ENCODE peak calls at places on chromosome 7, in eight cellular contexts. K is uterus; Q is ovary; R is psoas muscle; G is CD8-positive, alpha-beta memory T cell; V is kidney; X is body of pancreas; O is heart right ventricle. T is an unnamed sample. For H3K9me3, the result is how much of the 10 kb centered on the place peaks cover.

GRCh38 chr7:13990984-13991790 is 1.7 kb upstream of the ETV1 start:
- DNase-seq in K (peak), Q (peak), R (peak), G (peak), V (peak), X (peak), O (peak), T (peak)

GRCh38 chr7:130649004-130649790 is 19.4 kb downstream of the COPG2 start:
- DNase-seq in K (no peak), Q (no peak), R (no peak), G (no peak), V (no peak), X (no peak), O (no peak), T (no peak)

GRCh38 chr7:36207451-36208291 is 54.6 kb downstream of the EEPD1 start:
- DNase-seq in K (peak), Q (peak), R (peak), G (peak), V (no peak), X (peak), O (peak), T (peak)

GRCh38 chr7:81776159-81776558 is 6.3 kb upstream of the HGF start:
- DNase-seq in K (no peak), Q (no peak), R (no peak), G (no peak), V (no peak), X (no peak), O (no peak), T (no peak)

GRCh38 chr7:159050703-159051102 is 94.0 kb downstream of the VIPR2 start:
- DNase-seq in K (no peak), Q (no peak), R (no peak), G (no peak), V (no peak), X (no peak), O (no peak), T (no peak)

GRCh38 chr7:83289396-83289993 is 126.8 kb upstream of the PCLO start:
- DNase-seq in K (no peak), Q (no peak), R (no peak), G (no peak), V (no peak), X (no peak), O (no peak), T (no peak)

GRCh38 chr7:159083001-159083697 is 61.5 kb downstream of the VIPR2 start:
- DNase-seq in K (no peak), Q (no peak), R (no peak), G (no peak), V (no peak), X (no peak), O (peak), T (no peak)

GRCh38 chr7:69780377-69780776 is 182.1 kb downstream of the AUTS2 start:
- DNase-seq in K (no peak), Q (no peak), R (no peak), G (no peak), V (no peak), X (no peak), O (no peak), T (no peak)

GRCh38 chr7:134473861-134474291 is 15.0 kb upstream of the AKR1B1 start:
- DNase-seq in K (no peak), Q (no peak), R (no peak), G (no peak), V (peak), X (no peak), O (no peak), T (no peak)

GRCh38 chr7:117312593-117312992 is 10.3 kb downstream of the WNT2 start:
- DNase-seq in K (no peak), Q (no peak), R (no peak), G (no peak), V (no peak), X (no peak), O (no peak), T (no peak)

GRCh38 chr7:89887489-89887888 is 266.8 kb upstream of the STEAP1 start:
- DNase-seq in K (no peak), Q (no peak), R (no peak), G (no peak), V (no peak), X (no peak), O (no peak), T (no peak)

GRCh38 chr7:37920619-37921339 is at the start of gene EPDR1:
- DNase-seq in K (peak), Q (peak), R (peak), G (peak), V (peak), X (peak), O (peak), T (peak)

GRCh38 chr7:93902777-93903423 is 3.5 kb upstream of the GNGT1 start:
- DNase-seq in K (no peak), Q (no peak), R (no peak), G (no peak), V (no peak), X (no peak), O (no peak), T (no peak)

GRCh38 chr7:155357573-155358041 is 59.9 kb downstream of the INSIG1 start:
- DNase-seq in K (no peak), Q (no peak), R (no peak), G (no peak), V (peak), X (no peak), O (no peak), T (no peak)

GRCh38 chr7:140593583-140593982 is 47.0 kb downstream of the DENND2A start:
- DNase-seq in K (no peak), Q (no peak), R (no peak), G (no peak), V (no peak), X (no peak), O (no peak), T (no peak)

GRCh38 chr7:159114096-159114495 is 30.6 kb downstream of the VIPR2 start:
- DNase-seq in K (peak), Q (no peak), R (no peak), G (no peak), V (no peak), X (peak), O (no peak), T (peak)

GRCh38 chr7:22195402-22195801 is 161.6 kb downstream of the RAPGEF5 start:
- DNase-seq in K (no peak), Q (no peak), R (no peak), G (no peak), V (no peak), X (no peak), O (no peak), T (no peak)

GRCh38 chr7:35874881-35875280 is 74.0 kb downstream of the SEPTIN7 start:
- DNase-seq in K (no peak), Q (no peak), R (no peak), G (no peak), V (no peak), X (no peak), O (no peak), T (no peak)

GRCh38 chr7:116598278-116598677 is 73.4 kb downstream of the CAV1 start:
- DNase-seq in K (no peak), Q (no peak), R (no peak), G (no peak), V (no peak), X (peak), O (no peak), T (no peak)

GRCh38 chr7:5552123-5552522 is 128.5 kb upstream of the TNRC18 start:
- DNase-seq in K (no peak), Q (no peak), R (no peak), G (no peak), V (no peak), X (no peak), O (no peak), T (no peak)

GRCh38 chr7:5550831-5551230 is 127.2 kb upstream of the TNRC18 start:
- DNase-seq in K (no peak), Q (no peak), R (no peak), G (no peak), V (no peak), X (no peak), O (no peak), T (no peak)

GRCh38 chr7:5546626-5547025 is 123.0 kb upstream of the TNRC18 start:
- DNase-seq in K (no peak), Q (no peak), R (peak), G (no peak), V (no peak), X (peak), O (peak), T (no peak)

GRCh38 chr7:5550385-5550784 is 126.8 kb upstream of the TNRC18 start:
- DNase-seq in K (no peak), Q (no peak), R (no peak), G (no peak), V (no peak), X (no peak), O (no peak), T (no peak)

DNA sequence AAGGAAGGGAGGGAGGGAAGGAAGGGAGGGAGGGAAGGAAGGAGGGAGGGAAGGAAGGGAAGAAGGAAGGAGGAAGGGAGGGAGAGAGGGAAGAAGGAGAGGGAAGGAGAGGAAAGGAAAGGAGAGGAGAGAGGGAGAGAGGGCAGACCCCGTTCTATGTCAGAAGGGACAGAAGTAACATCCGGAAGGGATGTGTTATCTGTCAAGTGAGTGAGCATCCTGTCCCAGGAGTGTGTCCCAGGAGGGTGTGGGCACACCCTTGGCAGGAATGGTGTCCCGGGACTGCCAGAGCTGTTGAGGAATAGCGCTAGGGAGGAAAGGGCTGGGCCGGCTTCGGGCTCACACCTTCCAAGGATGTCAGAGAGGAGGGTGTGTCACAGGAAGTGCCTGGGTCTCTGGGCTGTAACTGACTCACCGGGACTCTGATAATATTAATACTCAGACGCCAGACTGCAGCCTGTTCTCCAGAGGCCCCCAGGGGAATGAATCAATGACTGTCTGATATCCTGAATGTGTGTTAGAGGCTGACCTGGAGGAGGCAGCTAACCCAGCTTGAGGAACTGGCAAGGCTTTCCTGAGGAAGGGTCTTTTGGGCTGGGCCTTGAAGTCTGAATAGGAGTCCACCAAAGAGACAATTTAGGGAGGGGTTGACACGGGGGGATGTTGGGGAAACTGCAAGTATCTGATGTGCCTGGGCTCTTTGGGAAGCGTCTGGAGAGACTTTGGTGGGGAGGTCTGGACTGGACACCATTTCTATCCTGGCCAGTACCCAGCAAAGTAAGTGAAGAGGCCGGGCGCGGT is 125.7 kb upstream of the TNRC18 start:
- DNase-seq in K (no peak), Q (no peak), R (peak), G (no peak), V (no peak), X (no peak), O (no peak), T (peak)
- H3K27ac ChIP-seq in K (no peak), Q (no peak), R (no peak), G (no peak), V (no peak), X (no peak), O (no peak), T (no peak)

GRCh38 chr7:368651-369475 is 78.9 kb downstream of the FOXL3 start:
- DNase-seq in K (no peak), Q (no peak), R (peak), G (no peak), V (peak), X (peak), O (no peak), T (peak)
- H3K4me3 ChIP-seq in K (no peak), Q (no peak), R (no peak), G (no peak), V (no peak), X (no peak), O (no peak), T (no peak)

DNA sequence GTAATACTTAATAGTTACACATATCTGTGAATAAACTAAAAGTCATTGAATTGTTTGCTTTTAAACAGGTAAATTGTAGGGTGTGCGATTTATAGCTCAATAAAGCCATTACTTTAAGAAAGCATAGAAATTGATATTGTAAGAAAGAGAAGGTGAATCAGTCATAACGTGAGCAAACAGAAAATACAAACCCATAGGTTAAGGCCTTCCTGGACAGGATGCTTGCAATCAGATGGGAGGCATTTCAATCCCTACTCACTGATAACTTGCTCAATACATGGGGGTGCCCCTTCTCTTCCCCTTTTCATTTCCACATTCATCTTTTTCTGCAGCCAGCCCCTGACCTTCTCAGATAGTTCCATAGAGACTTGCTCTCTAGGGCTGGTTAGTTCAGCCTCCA is 12.4 kb downstream of the CHN2 start:
- DNase-seq in K (no peak), Q (no peak), R (no peak), G (no peak), V (no peak), X (no peak), O (no peak), T (no peak)
- H3K9me3 ChIP-seq in K (under half), Q (under half), R (under half), G (under half), V (under half), X (under half), O (under half), T (under half)

GRCh38 chr7:223118-223800 is 30.9 kb downstream of the FAM20C start:
- DNase-seq in K (no peak), Q (no peak), R (no peak), G (no peak), V (no peak), X (no peak), O (peak), T (no peak)
- H3K27ac ChIP-seq in K (no peak), Q (no peak), R (no peak), G (no peak), V (peak), X (no peak), O (no peak), T (no peak)

GRCh38 chr7:106863216-106863997 is 1.7 kb upstream of the PIK3CG start:
- DNase-seq in K (peak), Q (no peak), R (no peak), G (no peak), V (no peak), X (no peak), O (no peak), T (no peak)

GRCh38 chr7:106864298-106865081 is 592 bp upstream of the PIK3CG start:
- DNase-seq in K (no peak), Q (no peak), R (no peak), G (no peak), V (no peak), X (no peak), O (no peak), T (no peak)

GRCh38 chr7:106866298-106867281 is 1.5 kb downstream of the PIK3CG start:
- DNase-seq in K (no peak), Q (no peak), R (no peak), G (no peak), V (no peak), X (no peak), O (no peak), T (no peak)

GRCh38 chr7:106867641-106868351 is 2.7 kb downstream of the PIK3CG start:
- DNase-seq in K (no peak), Q (no peak), R (peak), G (no peak), V (peak), X (no peak), O (no peak), T (peak)

GRCh38 chr7:106865130-106866115 is at the start of gene PIK3CG:
- DNase-seq in K (no peak), Q (no peak), R (no peak), G (peak), V (no peak), X (no peak), O (no peak), T (no peak)
- H3K4me3 ChIP-seq in K (peak), Q (no peak), R (peak), G (peak), V (peak), X (no peak), O (no peak), T (peak)

GRCh38 chr7:16399265-16399801 is 22.0 kb downstream of the CRPPA start:
- DNase-seq in K (no peak), Q (no peak), R (no peak), G (no peak), V (no peak), X (peak), O (no peak), T (no peak)
- H3K9me3 ChIP-seq in K (under half), Q (under half), R (under half), G (under half), V (under half), X (under half), O (under half), T (under half)

GRCh38 chr7:105444342-105444938 is 55.7 kb upstream of the SRPK2 start:
- DNase-seq in K (no peak), Q (no peak), R (no peak), G (no peak), V (no peak), X (no peak), O (no peak), T (no peak)

GRCh38 chr7:105450177-105450861 is 61.6 kb upstream of the SRPK2 start:
- DNase-seq in K (no peak), Q (no peak), R (no peak), G (no peak), V (no peak), X (no peak), O (no peak), T (no peak)

GRCh38 chr7:105452085-105452484 is 63.4 kb upstream of the SRPK2 start:
- DNase-seq in K (no peak), Q (no peak), R (no peak), G (no peak), V (no peak), X (no peak), O (no peak), T (no peak)

DNA sequence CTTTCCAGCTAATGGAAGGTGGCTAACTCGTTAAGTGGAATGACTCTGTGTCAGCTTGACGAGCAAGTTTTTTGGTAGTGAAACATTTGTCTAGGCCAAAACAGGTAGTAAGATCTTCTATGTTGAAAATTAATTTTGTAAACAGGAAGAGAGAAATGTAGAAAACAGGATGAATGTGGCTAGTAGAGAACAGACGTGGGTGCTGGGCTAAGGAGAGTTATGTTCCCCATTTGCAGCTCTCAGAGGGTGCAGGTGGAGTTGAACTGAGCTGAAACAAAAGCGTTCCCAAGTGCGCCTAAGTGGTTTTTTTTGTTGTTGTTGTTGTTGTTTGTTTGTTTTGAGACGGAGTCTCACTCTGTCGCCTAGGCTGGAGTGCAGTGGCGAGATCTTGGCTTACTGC is 59.5 kb upstream of the SRPK2 start:
- DNase-seq in K (no peak), Q (no peak), R (no peak), G (peak), V (no peak), X (no peak), O (no peak), T (no peak)
- H3K27ac ChIP-seq in K (no peak), Q (no peak), R (no peak), G (no peak), V (no peak), X (no peak), O (peak), T (no peak)

GRCh38 chr7:7569113-7569527 is 2.4 kb downstream of the MIOS start:
- DNase-seq in K (no peak), Q (no peak), R (no peak), G (peak), V (no peak), X (no peak), O (no peak), T (no peak)

GRCh38 chr7:7567898-7568531 is 1.3 kb downstream of the MIOS start:
- DNase-seq in K (no peak), Q (no peak), R (no peak), G (no peak), V (no peak), X (no peak), O (no peak), T (no peak)

GRCh38 chr7:7569615-7570014 is 2.9 kb downstream of the MIOS start:
- DNase-seq in K (no peak), Q (no peak), R (no peak), G (no peak), V (no peak), X (no peak), O (no peak), T (no peak)

GRCh38 chr7:7568553-7568952 is 1.9 kb downstream of the MIOS start:
- DNase-seq in K (no peak), Q (no peak), R (no peak), G (no peak), V (no peak), X (no peak), O (no peak), T (no peak)

DNA sequence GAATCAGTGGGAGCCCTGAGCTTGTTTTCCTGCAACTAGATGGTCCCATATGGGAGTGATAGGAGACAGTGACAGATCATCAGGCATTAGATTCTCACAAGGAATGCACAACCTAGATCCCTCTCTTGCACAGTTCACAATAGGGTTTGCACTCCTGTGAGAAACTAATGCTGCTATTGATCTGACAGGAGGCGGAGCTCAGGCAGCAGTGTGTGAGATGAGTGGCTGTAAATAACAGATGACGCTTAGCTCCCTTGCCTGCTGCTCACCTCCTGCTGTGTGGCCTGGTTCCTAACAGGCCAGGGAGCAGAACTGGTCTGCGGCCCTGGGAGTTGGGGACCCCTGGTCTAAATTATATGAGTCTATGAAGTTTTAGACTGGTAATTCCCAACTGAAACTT is 3.9 kb downstream of the MIOS start:
- DNase-seq in K (no peak), Q (no peak), R (no peak), G (no peak), V (no peak), X (peak), O (no peak), T (no peak)
- H3K4me3 ChIP-seq in K (no peak), Q (no peak), R (peak), G (no peak), V (no peak), X (no peak), O (no peak), T (no peak)

T was measured in aorta.